ENCODE peak calls at places on chromosomes 5 and 9, in six cellular contexts. F, H, X, P, S and K are unnamed samples. For H3K36me3, the result is how much of the 10 kb centered on the place peaks cover.

GRCh38 chr5:26121343-26121742 is 917.0 kb downstream of the CDH9 start:
- DNase-seq in F (no peak), H (no peak), X (no peak), P (peak), S (peak), K (no peak)

GRCh38 chr5:104170906-104171305 is 608.3 kb upstream of the NUDT12 start:
- DNase-seq in F (no peak), H (no peak), X (no peak), P (no peak), S (no peak), K (no peak)

GRCh38 chr9:131942076-131942720 is 137.5 kb downstream of the MED27 start:
- DNase-seq in F (no peak), H (peak), X (no peak), P (no peak), S (no peak), K (no peak)

GRCh38 chr9:129006328-129007034 is 21.6 kb downstream of the SH3GLB2 start:
- DNase-seq in F (peak), H (peak), X (peak), P (peak), S (peak), K (peak)

GRCh38 chr5:146369691-146370090 is 31.1 kb downstream of the POU4F3 start:
- DNase-seq in F (no peak), H (peak), X (no peak), P (no peak), S (no peak), K (no peak)

GRCh38 chr5:151094054-151094858 is 13.4 kb upstream of the TNIP1 start:
- DNase-seq in F (no peak), H (peak), X (peak), P (no peak), S (no peak), K (no peak)

GRCh38 chr5:111830333-111830732 is 73.3 kb upstream of the NREP start:
- DNase-seq in F (no peak), H (peak), X (no peak), P (no peak), S (no peak), K (no peak)

GRCh38 chr5:138972836-138973235 is 97.7 kb upstream of the LRRTM2 start:
- DNase-seq in F (no peak), H (no peak), X (peak), P (no peak), S (no peak), K (no peak)

GRCh38 chr5:59637878-59638580 is 255.5 kb downstream of the PDE4D start:
- DNase-seq in F (no peak), H (peak), X (no peak), P (no peak), S (no peak), K (no peak)

GRCh38 chr9:87714819-87715218 is 11.1 kb upstream of the CTSL start:
- DNase-seq in F (no peak), H (peak), X (peak), P (no peak), S (peak), K (no peak)

GRCh38 chr9:1057910-1058309 is 7.8 kb downstream of the DMRT2 start:
- DNase-seq in F (no peak), H (peak), X (no peak), P (no peak), S (no peak), K (no peak)

GRCh38 chr9:98708103-98708932 is 417 bp downstream of the GABBR2 start:
- DNase-seq in F (no peak), H (no peak), X (no peak), P (no peak), S (no peak), K (peak)

GRCh38 chr5:7650755-7651154 is 200.2 kb downstream of the CFAP90 start:
- DNase-seq in F (no peak), H (no peak), X (no peak), P (no peak), S (no peak), K (no peak)

GRCh38 chr5:144368556-144368955 is 197.9 kb downstream of the KCTD16 start:
- DNase-seq in F (no peak), H (peak), X (no peak), P (no peak), S (peak), K (no peak)

GRCh38 chr5:35046754-35047153 is 995 bp downstream of the AGXT2 start:
- DNase-seq in F (no peak), H (peak), X (no peak), P (no peak), S (no peak), K (no peak)

GRCh38 chr9:107308461-107308860 is 25.4 kb downstream of the RAD23B start:
- DNase-seq in F (no peak), H (no peak), X (no peak), P (no peak), S (no peak), K (no peak)
- H3K36me3 ChIP-seq in F (half or more), H (under half), X (under half), P (half or more), S (half or more), K (under half)

GRCh38 chr9:37967272-37967581 is 63.3 kb upstream of the SLC25A51 start:
- DNase-seq in F (no peak), H (peak), X (no peak), P (no peak), S (no peak), K (no peak)
- H3K36me3 ChIP-seq in F (half or more), H (under half), X (under half), P (under half), S (under half), K (under half)

DNA sequence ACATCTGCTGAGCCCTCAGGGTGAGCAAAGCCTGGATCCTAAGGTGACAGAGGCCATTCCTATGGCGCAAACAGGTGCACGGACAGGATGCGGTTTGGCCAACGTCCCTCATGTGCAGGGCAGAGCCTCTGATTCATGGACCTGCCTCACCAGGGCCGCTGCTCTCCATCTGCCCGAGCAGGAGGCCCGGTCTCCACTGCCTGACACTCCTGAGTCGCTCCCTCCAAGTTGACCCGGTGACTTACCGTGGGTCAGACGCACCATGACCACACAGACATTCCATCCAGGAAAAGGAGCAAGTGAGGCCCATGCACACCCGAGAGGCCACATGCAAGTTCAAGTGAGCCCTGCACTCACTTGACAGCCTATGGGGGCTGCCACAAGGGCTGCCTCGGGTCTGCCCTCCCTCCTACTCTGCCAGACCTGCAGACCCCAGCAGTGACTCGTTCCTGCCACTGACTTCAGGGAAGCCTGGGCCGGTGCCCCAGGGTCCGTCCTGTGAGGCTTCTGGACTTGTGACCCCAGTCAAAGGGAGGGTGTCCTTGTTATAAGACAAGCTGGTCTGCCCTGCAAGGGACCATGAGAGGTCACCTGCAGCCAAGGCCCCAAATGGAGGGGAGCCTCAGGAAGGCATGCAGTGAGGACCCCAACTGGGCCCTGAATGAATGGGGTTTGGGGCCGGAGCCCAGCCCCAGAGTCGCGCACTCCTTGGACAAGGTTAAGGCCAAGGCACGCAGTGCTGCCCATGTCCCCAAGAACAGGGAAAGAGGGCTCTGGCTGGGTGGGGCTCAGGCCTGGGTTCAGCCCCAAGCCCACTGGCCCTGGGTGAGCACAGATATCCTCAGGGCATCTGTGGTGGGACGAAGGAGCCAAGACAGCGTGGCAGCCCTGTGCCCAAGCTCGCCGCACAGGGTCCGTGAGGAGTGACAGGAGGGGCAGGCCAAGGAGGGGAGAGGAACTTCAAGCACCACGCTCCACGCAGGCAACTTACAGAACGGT is 10.1 kb downstream of the BRD3OS start:
- DNase-seq in F (no peak), H (no peak), X (no peak), P (no peak), S (no peak), K (no peak)
- H3K36me3 ChIP-seq in F (half or more), H (under half), X (half or more), P (half or more), S (half or more), K (under half)

DNA sequence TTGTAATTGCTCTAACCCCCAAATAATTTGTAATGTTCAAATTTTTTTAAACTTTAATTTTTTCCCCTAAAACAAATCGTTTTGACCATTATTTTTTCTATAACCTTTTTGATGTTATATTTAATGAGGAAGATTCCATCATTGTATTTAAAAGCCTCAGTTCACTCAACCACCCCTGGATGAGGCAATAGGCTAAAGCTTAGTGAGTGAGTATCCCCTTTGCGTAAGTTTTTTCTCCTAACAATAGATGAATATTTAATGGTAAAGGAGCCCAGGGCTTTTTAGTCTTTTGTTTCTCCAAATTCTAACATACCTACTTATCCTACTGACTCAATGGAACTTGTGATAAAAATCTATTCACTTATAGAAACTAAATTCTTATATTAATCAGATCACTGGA is 38.1 kb downstream of the ALDH1A1 start:
- DNase-seq in F (no peak), H (no peak), X (no peak), P (no peak), S (no peak), K (no peak)
- H3K36me3 ChIP-seq in F (under half), H (under half), X (under half), P (under half), S (under half), K (under half)

GRCh38 chr5:134787692-134788091 is 29.1 kb downstream of the DDX46 start:
- DNase-seq in F (no peak), H (no peak), X (no peak), P (no peak), S (no peak), K (no peak)

GRCh38 chr5:134784946-134785620 is 26.5 kb downstream of the DDX46 start:
- DNase-seq in F (peak), H (peak), X (no peak), P (no peak), S (no peak), K (peak)

GRCh38 chr5:134784241-134784920 is 25.8 kb downstream of the DDX46 start:
- DNase-seq in F (no peak), H (peak), X (no peak), P (no peak), S (peak), K (no peak)
- H3K36me3 ChIP-seq in F (half or more), H (under half), X (half or more), P (half or more), S (half or more), K (under half)